ENCODE peak calls at places on chromosomes 3 and 15, in seven cellular contexts. P is uterus; Y is tibial artery; L is heart right ventricle; A is CD8-positive, alpha-beta T cell; W is A549; N is mucosa of descending colon. E is an unnamed sample.

GRCh38 chr3:41450416-41451231 is 251.3 kb downstream of the CTNNB1 start:
- DNase-seq in N (peak; percentile 29), L (no peak), W (no peak), P (no peak), Y (no peak), A (no peak), E (no peak)

GRCh38 chr3:105850593-105850992 is 18.2 kb downstream of the CBLB start:
- DNase-seq in L (no peak), P (no peak), W (no peak), Y (no peak), N (no peak), A (no peak), E (no peak)

GRCh38 chr3:100781311-100781710 is 72.0 kb downstream of the TFG start:
- DNase-seq in P (no peak), N (no peak), Y (no peak), L (no peak), A (no peak), W (no peak), E (no peak)

GRCh38 chr15:99668533-99669182 is 64.6 kb downstream of the LYSMD4 start:
- DNase-seq in W (no peak), P (no peak), A (no peak), Y (no peak), L (no peak), N (no peak), E (no peak)

GRCh38 chr15:90212221-90213079 is 11.3 kb downstream of the SEMA4B start:
- DNase-seq in A (no peak), Y (no peak), W (no peak), N (peak; percentile 59), L (no peak), P (no peak), E (no peak)

GRCh38 chr15:40782609-40783227 is 12.9 kb downstream of the C15orf62 start:
- DNase-seq in N (peak; percentile 91), P (peak; percentile 24), W (peak; percentile 43), A (peak; percentile 71), L (no peak), Y (peak; percentile 65), E (peak; percentile 92)

GRCh38 chr15:62698646-62699045 is 343.9 kb upstream of the TPM1 start:
- DNase-seq in L (no peak), W (no peak), P (no peak), Y (no peak), N (no peak), A (no peak), E (no peak)

GRCh38 chr15:81400640-81401236 is 26.7 kb upstream of the TMC3 start:
- DNase-seq in L (no peak), A (no peak), P (no peak), W (peak; percentile 55), N (no peak), Y (no peak), E (no peak)

GRCh38 chr15:70253461-70254156 is 155.9 kb upstream of the TLE3 start:
- DNase-seq in L (no peak), A (no peak), P (no peak), W (no peak), Y (peak; percentile 60), N (no peak), E (no peak)

GRCh38 chr15:100116416-100117190 is 225.2 kb downstream of the ADAMTS17 start:
- DNase-seq in N (peak; percentile 36), Y (no peak), A (no peak), W (no peak), P (no peak), L (peak; percentile 69), E (no peak)

GRCh38 chr3:16460886-16461285 is 52.6 kb downstream of the RFTN1 start:
- DNase-seq in Y (no peak), N (no peak), P (no peak), A (no peak), W (no peak), L (no peak), E (no peak)

GRCh38 chr3:112314618-112315017 is 18.3 kb upstream of the CD200 start:
- DNase-seq in W (no peak), L (no peak), N (no peak), A (no peak), P (no peak), Y (no peak), E (no peak)

GRCh38 chr3:178900244-178900643 is 171.4 kb downstream of the ZMAT3 start:
- DNase-seq in P (no peak), W (no peak), N (no peak), A (no peak), Y (no peak), L (no peak), E (no peak)

GRCh38 chr15:92343869-92344643 is 49.6 kb upstream of the ST8SIA2 start:
- DNase-seq in Y (no peak), W (no peak), L (peak; percentile 65), P (no peak), N (no peak), A (no peak), E (no peak)

GRCh38 chr15:49370782-49371181 is 52.3 kb upstream of the FGF7 start:
- DNase-seq in Y (no peak), N (no peak), W (no peak), L (no peak), P (no peak), A (no peak), E (no peak)

GRCh38 chr3:112360574-112360973 is 27.6 kb downstream of the CD200 start:
- DNase-seq in N (no peak), A (no peak), L (no peak), W (no peak), Y (peak; percentile 73), P (peak; percentile 34), E (no peak)

GRCh38 chr3:58170376-58170775 is 40.4 kb downstream of the DNASE1L3 start:
- DNase-seq in P (no peak), A (no peak), W (no peak), N (no peak), L (no peak), Y (no peak), E (no peak)

GRCh38 chr15:101014921-101015841 is 96.0 kb downstream of the LRRK1 start:
- DNase-seq in L (peak; percentile 80), P (peak; percentile 76), N (peak; percentile 73), Y (peak; percentile 80), W (peak; percentile 92), A (peak; percentile 58), E (peak; percentile 87)

GRCh38 chr15:69997701-69998273 is 99.9 kb downstream of the TLE3 start:
- DNase-seq in Y (no peak), L (peak; percentile 21), P (no peak), W (no peak), A (no peak), N (peak; percentile 85), E (peak; percentile 45)

GRCh38 chr3:4716731-4717362 is 223.7 kb downstream of the ITPR1 start:
- DNase-seq in N (no peak), L (no peak), Y (no peak), P (peak; percentile 52), W (no peak), A (no peak), E (no peak)

GRCh38 chr3:69084326-69084667 is 440 bp upstream of the ARL6IP5 start:
- DNase-seq in L (no peak), N (no peak), Y (no peak), A (no peak), P (no peak), W (peak; percentile 10), E (no peak)

GRCh38 chr15:47937834-47938233 is 183.0 kb upstream of the SLC24A5 start:
- DNase-seq in N (no peak), P (no peak), A (no peak), L (no peak), W (no peak), Y (no peak), E (no peak)

GRCh38 chr15:47934342-47934741 is 186.4 kb upstream of the SLC24A5 start:
- DNase-seq in L (no peak), P (no peak), Y (no peak), A (no peak), W (no peak), N (no peak), E (no peak)

GRCh38 chr15:47932829-47933696 is 187.7 kb upstream of the SLC24A5 start:
- DNase-seq in N (no peak), Y (no peak), W (no peak), A (no peak), P (no peak), L (no peak), E (no peak)

GRCh38 chr15:47933865-47934264 is 186.9 kb upstream of the SLC24A5 start:
- DNase-seq in Y (no peak), L (no peak), W (no peak), P (no peak), N (no peak), A (no peak), E (no peak)
- H3K9me3 ChIP-seq in Y (no peaks in the 10 kb centered on the region), L (no peaks in the 10 kb centered on the region), W (no peaks in the 10 kb centered on the region), P (no peaks in the 10 kb centered on the region), N (no peaks in the 10 kb centered on the region), A (no peaks in the 10 kb centered on the region), E (no peaks in the 10 kb centered on the region)

DNA sequence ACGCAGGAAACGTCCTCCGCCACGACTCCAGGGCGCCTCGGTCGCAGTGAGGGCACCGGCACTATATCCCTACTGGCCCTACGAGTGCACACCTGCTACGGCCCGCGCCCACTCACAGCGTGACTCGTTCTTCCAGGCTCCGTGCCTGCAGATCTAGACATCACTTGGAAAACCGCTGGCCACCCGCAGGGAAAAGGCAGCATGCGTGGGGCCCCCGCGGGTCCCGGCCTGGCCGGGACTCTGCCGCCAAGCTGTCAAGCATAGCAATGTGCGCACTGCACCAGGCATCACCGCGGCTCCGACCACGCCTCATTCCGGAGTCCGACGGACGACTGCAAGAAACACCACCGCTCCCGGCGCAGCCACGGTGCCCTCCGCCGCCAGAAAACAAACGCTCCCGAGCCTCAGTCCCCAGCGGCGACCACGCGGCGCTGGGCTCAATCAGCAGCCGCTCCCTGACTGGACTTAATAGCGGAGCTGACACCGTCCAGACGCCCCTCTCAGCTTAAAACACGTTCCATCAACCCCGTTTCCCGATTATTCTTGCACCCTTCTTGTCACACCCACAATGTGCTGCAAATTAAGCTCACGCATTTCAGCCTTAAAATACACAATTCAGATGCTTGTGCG is 984 bp downstream of the CYFIP1 start:
- DNase-seq in L (peak; percentile 47), A (no peak), P (no peak), Y (peak; percentile 77), N (peak; percentile 81), W (peak; percentile 67), E (peak; percentile 86)
- TF ChIP-seq CTCF in L (no peak), A (no peak), P (no peak), Y (no peak), N (no peak), W (no peak), E (no peak)

GRCh38 chr3:161598639-161599038 is 102.0 kb downstream of the OTOL1 start:
- DNase-seq in Y (no peak), L (no peak), W (no peak), P (no peak), A (no peak), N (no peak), E (no peak)
- H3K4me1 ChIP-seq in Y (no peaks in the 10 kb centered on the region), L (no peaks in the 10 kb centered on the region), W (no peaks in the 10 kb centered on the region), P (no peaks in the 10 kb centered on the region), A (no peaks in the 10 kb centered on the region), N (no peaks in the 10 kb centered on the region), E (no peaks in the 10 kb centered on the region)

GRCh38 chr3:44647771-44648170 is 761 bp upstream of the ZNF35 start:
- DNase-seq in N (no peak), L (no peak), P (no peak), W (no peak), Y (no peak), A (no peak), E (no peak)

GRCh38 chr3:44642337-44642736 is 6.2 kb upstream of the ZNF35 start:
- DNase-seq in L (no peak), Y (no peak), A (no peak), W (no peak), N (no peak), P (no peak), E (no peak)

GRCh38 chr3:44648564-44649229 is at the start of gene ZNF35:
- DNase-seq in W (peak; percentile 75), N (peak; percentile 81), Y (peak; percentile 81), L (peak; percentile 83), P (peak; percentile 63), A (no peak), E (peak; percentile 87)

GRCh38 chr3:44643024-44643423 is 5.5 kb upstream of the ZNF35 start:
- DNase-seq in L (no peak), N (no peak), A (no peak), P (no peak), Y (no peak), W (no peak), E (no peak)
- H3K9me3 ChIP-seq in L (peaks cover 95% of the 10 kb centered on the region), N (peaks cover 81% of the 10 kb centered on the region), A (peaks cover 40% of the 10 kb centered on the region), P (no peaks in the 10 kb centered on the region), Y (no peaks in the 10 kb centered on the region), W (peaks cover 79% of the 10 kb centered on the region), E (peaks cover 9% of the 10 kb centered on the region)